ENCODE peak calls at places on chromosomes 1 and 21, in nine cellular contexts. One of them, this sample, is unnamed.

GRCh38 chr1:187848321-187848720 is 1019.6 kb downstream of the PLA2G4A start:
- DNase-seq in HCT116: no peak
- DNase-seq in HepG2: no peak
- DNase-seq in K562: no peak
- DNase-seq in stomach: no peak
- DNase-seq in sigmoid colon: no peak
- DNase-seq in breast epithelium: no peak
- DNase-seq in transverse colon: no peak
- DNase-seq in SK-N-SH: no peak
- DNase-seq in this sample: no peak

GRCh38 chr1:162206749-162207635 is 137.5 kb downstream of the NOS1AP start:
- DNase-seq in HCT116: no peak
- DNase-seq in HepG2: peak
- DNase-seq in K562: no peak
- DNase-seq in stomach: peak
- DNase-seq in sigmoid colon: peak
- DNase-seq in breast epithelium: no peak
- DNase-seq in transverse colon: peak
- DNase-seq in SK-N-SH: no peak
- DNase-seq in this sample: peak

GRCh38 chr1:184843732-184844495 is 89.3 kb upstream of the EDEM3 start:
- DNase-seq in HCT116: no peak
- DNase-seq in HepG2: no peak
- DNase-seq in K562: peak
- DNase-seq in stomach: peak
- DNase-seq in sigmoid colon: no peak
- DNase-seq in breast epithelium: no peak
- DNase-seq in transverse colon: peak
- DNase-seq in SK-N-SH: no peak
- DNase-seq in this sample: no peak

GRCh38 chr1:244063498-244063897 is 12.4 kb downstream of the ZBTB18 start:
- DNase-seq in HCT116: no peak
- DNase-seq in HepG2: no peak
- DNase-seq in K562: no peak
- DNase-seq in stomach: no peak
- DNase-seq in sigmoid colon: no peak
- DNase-seq in breast epithelium: no peak
- DNase-seq in transverse colon: no peak
- DNase-seq in SK-N-SH: no peak
- DNase-seq in this sample: no peak

GRCh38 chr21:42746593-42747266 is 93.3 kb downstream of the PDE9A start:
- DNase-seq in HCT116: no peak
- DNase-seq in HepG2: no peak
- DNase-seq in K562: no peak
- DNase-seq in stomach: peak
- DNase-seq in sigmoid colon: peak
- DNase-seq in breast epithelium: no peak
- DNase-seq in transverse colon: peak
- DNase-seq in SK-N-SH: no peak
- DNase-seq in this sample: no peak

GRCh38 chr1:26015358-26015757 is 6.2 kb upstream of the EXTL1 start:
- DNase-seq in HCT116: no peak
- DNase-seq in HepG2: peak
- DNase-seq in K562: no peak
- DNase-seq in stomach: no peak
- DNase-seq in sigmoid colon: no peak
- DNase-seq in breast epithelium: no peak
- DNase-seq in transverse colon: peak
- DNase-seq in SK-N-SH: no peak
- DNase-seq in this sample: no peak

GRCh38 chr1:161182214-161182613 is 4.9 kb upstream of the B4GALT3 start:
- DNase-seq in HCT116: no peak
- DNase-seq in HepG2: no peak
- DNase-seq in K562: peak
- DNase-seq in stomach: no peak
- DNase-seq in sigmoid colon: no peak
- DNase-seq in breast epithelium: no peak
- DNase-seq in transverse colon: no peak
- DNase-seq in SK-N-SH: no peak
- DNase-seq in this sample: no peak

GRCh38 chr21:14737922-14738321 is 191.8 kb upstream of the SAMSN1 start:
- DNase-seq in HCT116: peak
- DNase-seq in HepG2: peak
- DNase-seq in K562: peak
- DNase-seq in stomach: peak
- DNase-seq in sigmoid colon: no peak
- DNase-seq in breast epithelium: no peak
- DNase-seq in transverse colon: peak
- DNase-seq in SK-N-SH: peak
- DNase-seq in this sample: peak

GRCh38 chr1:205774277-205775014 is 836 bp downstream of the RAB29 start:
- DNase-seq in HCT116: no peak
- DNase-seq in HepG2: peak
- DNase-seq in K562: peak
- DNase-seq in stomach: no peak
- DNase-seq in sigmoid colon: no peak
- DNase-seq in breast epithelium: no peak
- DNase-seq in transverse colon: peak
- DNase-seq in SK-N-SH: peak
- DNase-seq in this sample: peak

GRCh38 chr1:170562644-170563338 is 30.8 kb downstream of the GORAB start:
- DNase-seq in HCT116: peak
- DNase-seq in HepG2: peak
- DNase-seq in K562: peak
- DNase-seq in stomach: no peak
- DNase-seq in sigmoid colon: peak
- DNase-seq in breast epithelium: no peak
- DNase-seq in transverse colon: no peak
- DNase-seq in SK-N-SH: peak
- DNase-seq in this sample: peak

GRCh38 chr1:191320062-191320461 is 838.2 kb upstream of the RGS18 start:
- DNase-seq in HCT116: no peak
- DNase-seq in HepG2: no peak
- DNase-seq in K562: peak
- DNase-seq in stomach: no peak
- DNase-seq in sigmoid colon: no peak
- DNase-seq in breast epithelium: no peak
- DNase-seq in transverse colon: no peak
- DNase-seq in SK-N-SH: no peak
- DNase-seq in this sample: no peak

DNA sequence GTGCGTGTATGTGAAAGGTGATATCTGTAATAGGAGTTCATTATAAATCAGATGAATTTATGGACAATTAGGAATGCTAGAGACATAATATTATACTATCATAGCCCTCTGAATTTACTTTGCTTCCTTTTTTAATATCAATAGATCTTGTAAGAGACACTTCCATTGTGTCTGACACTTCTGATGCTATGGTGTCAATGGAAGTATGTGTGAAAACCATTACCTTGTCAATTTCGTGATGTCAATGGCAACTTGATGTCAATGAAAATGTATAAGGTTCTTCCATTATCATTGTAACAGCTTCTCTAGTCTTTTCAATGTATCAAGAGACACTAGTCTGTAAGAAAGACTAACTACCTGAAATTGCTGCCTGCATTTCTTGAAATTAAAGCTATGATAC is 296.8 kb upstream of the DPYD start:
- DNase-seq in HCT116: no peak
- DNase-seq in HepG2: no peak
- DNase-seq in K562: no peak
- DNase-seq in stomach: no peak
- DNase-seq in sigmoid colon: no peak
- DNase-seq in breast epithelium: no peak
- DNase-seq in transverse colon: no peak
- DNase-seq in SK-N-SH: no peak
- DNase-seq in this sample: no peak
- TF ChIP-seq POLR2AphosphoS5 in HCT116: no peak
- TF ChIP-seq POLR2AphosphoS5 in HepG2: no peak
- TF ChIP-seq POLR2AphosphoS5 in K562: no peak
- TF ChIP-seq POLR2AphosphoS5 in stomach: no peak
- TF ChIP-seq POLR2AphosphoS5 in sigmoid colon: no peak
- TF ChIP-seq POLR2AphosphoS5 in breast epithelium: no peak
- TF ChIP-seq POLR2AphosphoS5 in transverse colon: no peak
- TF ChIP-seq POLR2AphosphoS5 in SK-N-SH: no peak
- TF ChIP-seq POLR2AphosphoS5 in this sample: no peak

DNA sequence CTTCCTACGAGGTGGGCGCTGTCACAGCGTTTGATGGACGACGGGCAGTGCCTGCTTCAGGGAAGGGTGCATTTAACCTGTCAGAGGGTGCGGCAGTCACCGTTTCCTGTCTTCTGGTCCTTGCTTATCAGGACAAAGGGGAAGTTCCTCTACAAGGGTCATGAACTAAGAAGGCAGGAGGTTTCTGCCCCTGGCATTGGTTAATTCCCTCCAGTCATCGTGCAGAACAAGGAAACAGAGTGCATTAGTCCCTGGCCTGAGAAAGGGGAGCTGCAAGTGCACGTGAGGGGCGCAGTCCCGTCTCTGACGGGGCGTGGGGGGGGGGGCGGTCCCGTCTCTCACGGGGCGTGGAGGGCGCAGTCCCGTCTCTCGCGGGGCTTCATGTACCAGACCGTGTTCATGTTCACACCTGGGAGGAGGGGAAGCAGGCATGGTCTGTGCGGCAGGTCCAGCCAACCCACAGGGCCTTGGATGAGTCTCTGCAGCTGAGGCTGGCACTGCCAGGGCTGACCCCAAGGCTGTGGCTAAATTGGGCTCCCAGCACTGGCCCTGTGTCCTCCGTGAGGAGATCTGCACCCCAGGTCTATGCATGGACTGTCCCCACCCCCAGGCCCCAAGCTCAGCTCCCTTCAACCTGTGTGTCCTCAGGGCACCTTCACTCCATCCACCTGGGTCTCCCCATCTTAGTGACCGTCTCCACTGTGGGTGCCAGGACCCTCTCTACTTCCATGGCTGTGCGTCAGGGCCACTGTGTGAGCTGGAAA is 89.2 kb upstream of the COL6A1 start:
- DNase-seq in HCT116: no peak
- DNase-seq in HepG2: no peak
- DNase-seq in K562: no peak
- DNase-seq in stomach: no peak
- DNase-seq in sigmoid colon: no peak
- DNase-seq in breast epithelium: no peak
- DNase-seq in transverse colon: peak
- DNase-seq in SK-N-SH: no peak
- DNase-seq in this sample: no peak
- TF ChIP-seq POLR2AphosphoS5 in HCT116: no peak
- TF ChIP-seq POLR2AphosphoS5 in HepG2: no peak
- TF ChIP-seq POLR2AphosphoS5 in K562: no peak
- TF ChIP-seq POLR2AphosphoS5 in stomach: no peak
- TF ChIP-seq POLR2AphosphoS5 in sigmoid colon: no peak
- TF ChIP-seq POLR2AphosphoS5 in breast epithelium: no peak
- TF ChIP-seq POLR2AphosphoS5 in transverse colon: no peak
- TF ChIP-seq POLR2AphosphoS5 in SK-N-SH: no peak
- TF ChIP-seq POLR2AphosphoS5 in this sample: no peak

GRCh38 chr1:17013598-17014320 is 2.0 kb upstream of the ATP13A2 start:
- DNase-seq in HCT116: no peak
- DNase-seq in HepG2: no peak
- DNase-seq in K562: peak
- DNase-seq in stomach: no peak
- DNase-seq in sigmoid colon: peak
- DNase-seq in breast epithelium: no peak
- DNase-seq in transverse colon: peak
- DNase-seq in SK-N-SH: no peak
- DNase-seq in this sample: no peak
- TF ChIP-seq POLR2AphosphoS5 in HCT116: no peak
- TF ChIP-seq POLR2AphosphoS5 in HepG2: no peak
- TF ChIP-seq POLR2AphosphoS5 in K562: no peak
- TF ChIP-seq POLR2AphosphoS5 in stomach: no peak
- TF ChIP-seq POLR2AphosphoS5 in sigmoid colon: no peak
- TF ChIP-seq POLR2AphosphoS5 in breast epithelium: no peak
- TF ChIP-seq POLR2AphosphoS5 in transverse colon: no peak
- TF ChIP-seq POLR2AphosphoS5 in SK-N-SH: no peak
- TF ChIP-seq POLR2AphosphoS5 in this sample: no peak

GRCh38 chr1:222918746-222919477 is 104.1 kb downstream of the DISP1 start:
- DNase-seq in HCT116: no peak
- DNase-seq in HepG2: no peak
- DNase-seq in K562: no peak
- DNase-seq in stomach: no peak
- DNase-seq in sigmoid colon: no peak
- DNase-seq in breast epithelium: no peak
- DNase-seq in transverse colon: no peak
- DNase-seq in SK-N-SH: no peak
- DNase-seq in this sample: no peak

GRCh38 chr1:222923506-222923905 is 108.7 kb downstream of the DISP1 start:
- DNase-seq in HCT116: no peak
- DNase-seq in HepG2: no peak
- DNase-seq in K562: no peak
- DNase-seq in stomach: no peak
- DNase-seq in sigmoid colon: no peak
- DNase-seq in breast epithelium: no peak
- DNase-seq in transverse colon: no peak
- DNase-seq in SK-N-SH: no peak
- DNase-seq in this sample: no peak

GRCh38 chr1:222921951-222922350 is 107.1 kb downstream of the DISP1 start:
- DNase-seq in HCT116: no peak
- DNase-seq in HepG2: no peak
- DNase-seq in K562: no peak
- DNase-seq in stomach: no peak
- DNase-seq in sigmoid colon: no peak
- DNase-seq in breast epithelium: no peak
- DNase-seq in transverse colon: no peak
- DNase-seq in SK-N-SH: no peak
- DNase-seq in this sample: no peak

GRCh38 chr1:222919478-222919865 is 104.6 kb downstream of the DISP1 start:
- DNase-seq in HCT116: no peak
- DNase-seq in HepG2: no peak
- DNase-seq in K562: no peak
- DNase-seq in stomach: no peak
- DNase-seq in sigmoid colon: no peak
- DNase-seq in breast epithelium: no peak
- DNase-seq in transverse colon: no peak
- DNase-seq in SK-N-SH: no peak
- DNase-seq in this sample: no peak

DNA sequence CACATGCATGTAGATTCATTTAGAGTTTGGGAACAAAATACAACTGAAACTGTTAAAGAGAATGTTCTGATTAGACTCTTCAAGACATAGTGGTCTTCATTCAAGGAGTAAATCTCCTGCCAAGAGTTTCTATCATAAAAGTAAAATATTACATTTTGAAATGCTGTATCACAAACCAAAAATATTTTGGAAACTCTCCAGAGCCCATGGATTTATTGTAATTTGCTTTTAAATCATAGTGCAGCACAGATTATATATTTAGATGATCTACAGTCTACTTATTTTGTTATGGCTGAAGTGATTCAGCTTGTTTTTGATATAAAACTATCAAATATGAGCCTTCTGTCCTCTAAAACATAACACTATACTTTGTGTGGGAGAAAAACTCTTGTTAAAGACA is 105.3 kb downstream of the DISP1 start:
- DNase-seq in HCT116: no peak
- DNase-seq in HepG2: no peak
- DNase-seq in K562: no peak
- DNase-seq in stomach: no peak
- DNase-seq in sigmoid colon: no peak
- DNase-seq in breast epithelium: no peak
- DNase-seq in transverse colon: no peak
- DNase-seq in SK-N-SH: no peak
- DNase-seq in this sample: no peak
- TF ChIP-seq POLR2AphosphoS5 in HCT116: no peak
- TF ChIP-seq POLR2AphosphoS5 in HepG2: no peak
- TF ChIP-seq POLR2AphosphoS5 in K562: no peak
- TF ChIP-seq POLR2AphosphoS5 in stomach: no peak
- TF ChIP-seq POLR2AphosphoS5 in sigmoid colon: no peak
- TF ChIP-seq POLR2AphosphoS5 in breast epithelium: no peak
- TF ChIP-seq POLR2AphosphoS5 in transverse colon: no peak
- TF ChIP-seq POLR2AphosphoS5 in SK-N-SH: no peak
- TF ChIP-seq POLR2AphosphoS5 in this sample: no peak